ENCODE peak calls at places on chromosomes 4 and X, in ten cellular contexts. One of them, this sample, is unnamed.

GRCh38 chr4:159105761-159106243 is 2.9 kb downstream of the RAPGEF2 start:
- DNase-seq in AG09309: no peak
- DNase-seq in sigmoid colon: no peak
- DNase-seq in stromal cell of bone marrow: peak
- DNase-seq in substantia nigra: no peak
- DNase-seq in HepG2: peak
- DNase-seq in HT1080: peak
- DNase-seq in GM10248: peak
- DNase-seq in epithelial cell of proximal tubule: no peak
- DNase-seq in T-helper 2 cell: no peak
- DNase-seq in this sample: no peak

GRCh38 chrX:41066969-41067368 is 18.3 kb upstream of the USP9X start:
- DNase-seq in AG09309: no peak
- DNase-seq in sigmoid colon: no peak
- DNase-seq in stromal cell of bone marrow: no peak
- DNase-seq in substantia nigra: no peak
- DNase-seq in HepG2: no peak
- DNase-seq in HT1080: no peak
- DNase-seq in GM10248: no peak
- DNase-seq in epithelial cell of proximal tubule: no peak
- DNase-seq in T-helper 2 cell: no peak
- DNase-seq in this sample: no peak

GRCh38 chr4:106565727-106566126 is 197.1 kb upstream of the GIMD1 start:
- DNase-seq in AG09309: no peak
- DNase-seq in sigmoid colon: no peak
- DNase-seq in stromal cell of bone marrow: no peak
- DNase-seq in substantia nigra: no peak
- DNase-seq in HepG2: no peak
- DNase-seq in HT1080: no peak
- DNase-seq in GM10248: no peak
- DNase-seq in epithelial cell of proximal tubule: no peak
- DNase-seq in T-helper 2 cell: no peak
- DNase-seq in this sample: no peak

GRCh38 chrX:109856974-109857373 is 123.9 kb upstream of the ACSL4 start:
- DNase-seq in AG09309: no peak
- DNase-seq in sigmoid colon: no peak
- DNase-seq in stromal cell of bone marrow: no peak
- DNase-seq in substantia nigra: no peak
- DNase-seq in HepG2: peak
- DNase-seq in HT1080: no peak
- DNase-seq in GM10248: no peak
- DNase-seq in epithelial cell of proximal tubule: no peak
- DNase-seq in T-helper 2 cell: no peak
- DNase-seq in this sample: peak

GRCh38 chr4:61374612-61374920 is 174.4 kb downstream of the ADGRL3 start:
- DNase-seq in AG09309: no peak
- DNase-seq in sigmoid colon: no peak
- DNase-seq in stromal cell of bone marrow: no peak
- DNase-seq in substantia nigra: no peak
- DNase-seq in HepG2: no peak
- DNase-seq in HT1080: peak
- DNase-seq in GM10248: no peak
- DNase-seq in epithelial cell of proximal tubule: no peak
- DNase-seq in T-helper 2 cell: no peak
- DNase-seq in this sample: no peak

GRCh38 chr4:32142075-32142474 is 1421.9 kb downstream of the PCDH7 start:
- DNase-seq in AG09309: no peak
- DNase-seq in sigmoid colon: no peak
- DNase-seq in stromal cell of bone marrow: no peak
- DNase-seq in substantia nigra: no peak
- DNase-seq in HepG2: no peak
- DNase-seq in HT1080: no peak
- DNase-seq in GM10248: no peak
- DNase-seq in epithelial cell of proximal tubule: no peak
- DNase-seq in T-helper 2 cell: no peak
- DNase-seq in this sample: no peak

GRCh38 chrX:97158270-97158669 is 274.6 kb downstream of the RPA4 start:
- DNase-seq in AG09309: no peak
- DNase-seq in sigmoid colon: no peak
- DNase-seq in stromal cell of bone marrow: no peak
- DNase-seq in substantia nigra: no peak
- DNase-seq in HepG2: no peak
- DNase-seq in HT1080: peak
- DNase-seq in GM10248: no peak
- DNase-seq in epithelial cell of proximal tubule: no peak
- DNase-seq in T-helper 2 cell: no peak
- DNase-seq in this sample: no peak

GRCh38 chr4:21802406-21802805 is 146.2 kb downstream of the KCNIP4 start:
- DNase-seq in AG09309: no peak
- DNase-seq in sigmoid colon: no peak
- DNase-seq in stromal cell of bone marrow: no peak
- DNase-seq in substantia nigra: no peak
- DNase-seq in HepG2: no peak
- DNase-seq in HT1080: peak
- DNase-seq in GM10248: no peak
- DNase-seq in epithelial cell of proximal tubule: peak
- DNase-seq in T-helper 2 cell: no peak
- DNase-seq in this sample: no peak

GRCh38 chrX:329291-329910 is 10.8 kb upstream of the GTPBP6 start:
- DNase-seq in AG09309: no peak
- DNase-seq in sigmoid colon: peak
- DNase-seq in stromal cell of bone marrow: no peak
- DNase-seq in substantia nigra: no peak
- DNase-seq in HepG2: no peak
- DNase-seq in HT1080: no peak
- DNase-seq in GM10248: no peak
- DNase-seq in epithelial cell of proximal tubule: no peak
- DNase-seq in T-helper 2 cell: no peak
- DNase-seq in this sample: no peak

GRCh38 chrX:21412883-21413282 is 38.7 kb downstream of the CNKSR2 start:
- DNase-seq in AG09309: no peak
- DNase-seq in sigmoid colon: no peak
- DNase-seq in stromal cell of bone marrow: no peak
- DNase-seq in substantia nigra: no peak
- DNase-seq in HepG2: no peak
- DNase-seq in HT1080: peak
- DNase-seq in GM10248: no peak
- DNase-seq in epithelial cell of proximal tubule: no peak
- DNase-seq in T-helper 2 cell: no peak
- DNase-seq in this sample: no peak

GRCh38 chr4:81032805-81033684 is 2.5 kb downstream of the BMP3 start:
- DNase-seq in AG09309: no peak
- DNase-seq in sigmoid colon: no peak
- DNase-seq in stromal cell of bone marrow: no peak
- DNase-seq in substantia nigra: no peak
- DNase-seq in HepG2: no peak
- DNase-seq in HT1080: no peak
- DNase-seq in GM10248: no peak
- DNase-seq in epithelial cell of proximal tubule: no peak
- DNase-seq in T-helper 2 cell: no peak
- DNase-seq in this sample: no peak

GRCh38 chr4:25439913-25440477 is 62.9 kb downstream of the ANAPC4 start:
- DNase-seq in AG09309: peak
- DNase-seq in sigmoid colon: no peak
- DNase-seq in stromal cell of bone marrow: peak
- DNase-seq in substantia nigra: peak
- DNase-seq in HepG2: peak
- DNase-seq in HT1080: peak
- DNase-seq in GM10248: peak
- DNase-seq in epithelial cell of proximal tubule: no peak
- DNase-seq in T-helper 2 cell: peak
- DNase-seq in this sample: peak

GRCh38 chr4:159296061-159296460 is 193.2 kb downstream of the RAPGEF2 start:
- DNase-seq in AG09309: no peak
- DNase-seq in sigmoid colon: no peak
- DNase-seq in stromal cell of bone marrow: no peak
- DNase-seq in substantia nigra: no peak
- DNase-seq in HepG2: peak
- DNase-seq in HT1080: peak
- DNase-seq in GM10248: no peak
- DNase-seq in epithelial cell of proximal tubule: no peak
- DNase-seq in T-helper 2 cell: no peak
- DNase-seq in this sample: no peak

GRCh38 chrX:20347486-20347885 is 80.8 kb upstream of the RPS6KA3 start:
- DNase-seq in AG09309: no peak
- DNase-seq in sigmoid colon: no peak
- DNase-seq in stromal cell of bone marrow: no peak
- DNase-seq in substantia nigra: no peak
- DNase-seq in HepG2: no peak
- DNase-seq in HT1080: no peak
- DNase-seq in GM10248: no peak
- DNase-seq in epithelial cell of proximal tubule: no peak
- DNase-seq in T-helper 2 cell: no peak
- DNase-seq in this sample: no peak

GRCh38 chrX:100994352-100995281 is 25.1 kb downstream of the ARL13A start:
- DNase-seq in AG09309: no peak
- DNase-seq in sigmoid colon: no peak
- DNase-seq in stromal cell of bone marrow: no peak
- DNase-seq in substantia nigra: no peak
- DNase-seq in HepG2: peak
- DNase-seq in HT1080: peak
- DNase-seq in GM10248: peak
- DNase-seq in epithelial cell of proximal tubule: peak
- DNase-seq in T-helper 2 cell: no peak
- DNase-seq in this sample: no peak

This sample was measured in iPS-NIHi11.